ENCODE peak calls at places on chromosomes 16 and 17, in four cellular contexts. F, S, R and T are unnamed samples.

GRCh38 chr17:32269377-32269776 is 3.7 kb downstream of the RHBDL3 start:
- DNase-seq in F (no peak), S (no peak), R (no peak), T (no peak)

GRCh38 chr17:63537991-63538692 is 12.1 kb upstream of the DCAF7 start:
- DNase-seq in F (no peak), S (no peak), R (no peak), T (no peak)

GRCh38 chr16:84349852-84350565 is 18.3 kb upstream of the ATP2C2 start:
- DNase-seq in F (no peak), S (peak; percentile 74), R (no peak), T (no peak)

GRCh38 chr16:77974883-77975282 is 47.5 kb upstream of the CLEC3A start:
- DNase-seq in F (no peak), S (no peak), R (no peak), T (no peak)

GRCh38 chr16:88047462-88047861 is 96.2 kb downstream of the BANP start:
- DNase-seq in F (no peak), S (no peak), R (no peak), T (peak; percentile 45)

GRCh38 chr17:64278614-64279013 is 15.6 kb upstream of the TEX2 start:
- DNase-seq in F (peak; percentile 16), S (peak; percentile 20), R (peak; percentile 20), T (no peak)

GRCh38 chr17:39740357-39741111 is 2.8 kb downstream of the GRB7 start:
- DNase-seq in F (no peak), S (peak; percentile 60), R (no peak), T (peak; percentile 71)

GRCh38 chr16:84950906-84951305 is 60.4 kb downstream of the ZDHHC7 start:
- DNase-seq in F (no peak), S (no peak), R (peak; percentile 48), T (no peak)

GRCh38 chr17:63440127-63440769 is 5.9 kb downstream of the CYB561 start:
- DNase-seq in F (no peak), S (peak; percentile 23), R (peak; percentile 34), T (peak; percentile 44)

GRCh38 chr17:77363821-77364361 is 223.1 kb downstream of the SEC14L1 start:
- DNase-seq in F (no peak), S (no peak), R (no peak), T (no peak)

GRCh38 chr16:64089697-64090096 is 1032.2 kb downstream of the CDH11 start:
- DNase-seq in F (peak; percentile 8), S (no peak), R (no peak), T (no peak)

GRCh38 chr16:878071-878784 is 77.7 kb upstream of the GNG13 start:
- DNase-seq in F (no peak), S (peak; percentile 18), R (peak; percentile 26), T (no peak)

GRCh38 chr17:21817791-21818364 is 125.6 kb downstream of the KCNJ18 start:
- DNase-seq in F (no peak), S (no peak), R (no peak), T (no peak)

GRCh38 chr16:80045944-80046660 is 445.6 kb upstream of the MAF start:
- DNase-seq in F (no peak), S (no peak), R (no peak), T (no peak)
- H3K4me3 ChIP-seq in F (peak overlapping the region; percentile 24), S (no peak overlapping the region), R (no peak overlapping the region), T (no peak overlapping the region)

GRCh38 chr17:56890906-56891674 is 22.8 kb downstream of the TRIM25 start:
- DNase-seq in F (no peak), S (no peak), R (no peak), T (no peak)
- H3K36me3 ChIP-seq in F (peaks cover 22% of the 10 kb centered on the region), S (peaks cover 9% of the 10 kb centered on the region), R (peaks cover 90% of the 10 kb centered on the region), T (peaks cover 5% of the 10 kb centered on the region)

GRCh38 chr16:69106491-69107291 is 1.2 kb downstream of the HAS3 start:
- DNase-seq in F (no peak), S (peak; percentile 18), R (peak; percentile 15), T (peak; percentile 73)
- H3K4me3 ChIP-seq in F (peak overlapping the region; percentile 79), S (peak overlapping the region; percentile 50), R (no peak overlapping the region), T (peak overlapping the region; percentile 56)

GRCh38 chr16:81673432-81673831 is 105.7 kb upstream of the PLCG2 start:
- DNase-seq in F (no peak), S (no peak), R (no peak), T (no peak)
- H3K36me3 ChIP-seq in F (no peaks in the 10 kb centered on the region), S (no peaks in the 10 kb centered on the region), R (peaks cover 28% of the 10 kb centered on the region), T (no peaks in the 10 kb centered on the region)

GRCh38 chr16:81316176-81316496 is 1.4 kb downstream of the GAN start:
- DNase-seq in F (no peak), S (no peak), R (no peak), T (no peak)
- H3K4me3 ChIP-seq in F (peak overlapping the region; percentile 76), S (peak overlapping the region; percentile 81), R (peak overlapping the region; percentile 85), T (peak overlapping the region; percentile 86)

GRCh38 chr16:19705131-19705501 is 12.9 kb downstream of the KNOP1 start:
- DNase-seq in F (no peak), S (no peak), R (no peak), T (peak; percentile 51)
- H3K36me3 ChIP-seq in F (peaks cover 13% of the 10 kb centered on the region), S (no peaks in the 10 kb centered on the region), R (peaks cover 48% of the 10 kb centered on the region), T (no peaks in the 10 kb centered on the region)

GRCh38 chr17:80786887-80787286 is 204.8 kb upstream of the CHMP6 start:
- DNase-seq in F (no peak), S (no peak), R (no peak), T (no peak)
- H3K4me3 ChIP-seq in F (no peak overlapping the region), S (no peak overlapping the region), R (no peak overlapping the region), T (no peak overlapping the region)

GRCh38 chr16:67951485-67951884 is 7.6 kb upstream of the LCAT start:
- DNase-seq in F (peak; percentile 77), S (no peak), R (no peak), T (peak; percentile 75)

GRCh38 chr16:67953641-67954375 is 9.9 kb upstream of the LCAT start:
- DNase-seq in F (no peak), S (no peak), R (no peak), T (peak; percentile 67)

GRCh38 chr16:67950335-67950843 is 6.5 kb upstream of the LCAT start:
- DNase-seq in F (no peak), S (no peak), R (no peak), T (no peak)

GRCh38 chr16:67957622-67958021 is 10.8 kb downstream of the SLC12A4 start:
- DNase-seq in F (no peak), S (no peak), R (no peak), T (peak; percentile 63)

GRCh38 chr16:67954421-67955196 is 10.7 kb upstream of the LCAT start:
- DNase-seq in F (no peak), S (no peak), R (no peak), T (peak; percentile 66)
- H3K36me3 ChIP-seq in F (peaks cover 72% of the 10 kb centered on the region), S (no peaks in the 10 kb centered on the region), R (peaks cover 8% of the 10 kb centered on the region), T (no peaks in the 10 kb centered on the region)